ENCODE peak calls at places on chromosomes 13 and 19, in six cellular contexts. One of them, this sample, is unnamed.

GRCh38 chr19:771332-771785 is 20.4 kb downstream of the MISP start:
- DNase-seq in IMR-90: peak; percentile 43
- DNase-seq in H1: no peak
- DNase-seq in trophoblast cell: peak; percentile 65
- DNase-seq in mesenchymal stem cell: peak; percentile 70
- DNase-seq in neuronal stem cell: no peak
- DNase-seq in this sample: peak; percentile 64

GRCh38 chr19:19758164-19758563 is 25.3 kb upstream of the ZNF14 start:
- DNase-seq in IMR-90: no peak
- DNase-seq in H1: no peak
- DNase-seq in trophoblast cell: no peak
- DNase-seq in mesenchymal stem cell: no peak
- DNase-seq in neuronal stem cell: no peak
- DNase-seq in this sample: peak; percentile 35

GRCh38 chr19:53768401-53768800 is 55.7 kb downstream of the NLRP12 start:
- DNase-seq in IMR-90: no peak
- DNase-seq in H1: no peak
- DNase-seq in trophoblast cell: no peak
- DNase-seq in mesenchymal stem cell: no peak
- DNase-seq in neuronal stem cell: no peak
- DNase-seq in this sample: no peak

GRCh38 chr19:40519352-40520322 is 52.8 kb downstream of the SPTBN4 start:
- DNase-seq in IMR-90: peak; percentile 40
- DNase-seq in H1: peak; percentile 77
- DNase-seq in trophoblast cell: peak; percentile 50
- DNase-seq in mesenchymal stem cell: peak; percentile 25
- DNase-seq in neuronal stem cell: no peak
- DNase-seq in this sample: peak; percentile 73

GRCh38 chr19:55275851-55276719 is 3.8 kb downstream of the HSPBP1 start:
- DNase-seq in IMR-90: no peak
- DNase-seq in H1: no peak
- DNase-seq in trophoblast cell: no peak
- DNase-seq in mesenchymal stem cell: no peak
- DNase-seq in neuronal stem cell: no peak
- DNase-seq in this sample: no peak

GRCh38 chr13:65594255-65594654 is 1635.9 kb downstream of the PCDH9 start:
- DNase-seq in IMR-90: peak; percentile 82
- DNase-seq in H1: no peak
- DNase-seq in trophoblast cell: no peak
- DNase-seq in mesenchymal stem cell: peak; percentile 34
- DNase-seq in neuronal stem cell: no peak
- DNase-seq in this sample: no peak

GRCh38 chr19:46610851-46611770 is 10.0 kb downstream of the CALM3 start:
- DNase-seq in IMR-90: peak; percentile 36
- DNase-seq in H1: no peak
- DNase-seq in trophoblast cell: no peak
- DNase-seq in mesenchymal stem cell: no peak
- DNase-seq in neuronal stem cell: no peak
- DNase-seq in this sample: no peak

GRCh38 chr19:7492142-7493055 is 3.6 kb upstream of the PEX11G start:
- DNase-seq in IMR-90: no peak
- DNase-seq in H1: no peak
- DNase-seq in trophoblast cell: peak; percentile 79
- DNase-seq in mesenchymal stem cell: peak; percentile 89
- DNase-seq in neuronal stem cell: no peak
- DNase-seq in this sample: no peak

GRCh38 chr19:24140099-24140498 is 53.1 kb downstream of the ZNF254 start:
- DNase-seq in IMR-90: peak; percentile 96
- DNase-seq in H1: no peak
- DNase-seq in trophoblast cell: peak; percentile 80
- DNase-seq in mesenchymal stem cell: peak; percentile 28
- DNase-seq in neuronal stem cell: no peak
- DNase-seq in this sample: no peak

GRCh38 chr13:109655206-109655600 is 131.2 kb downstream of the IRS2 start:
- DNase-seq in IMR-90: no peak
- DNase-seq in H1: no peak
- DNase-seq in trophoblast cell: peak; percentile 16
- DNase-seq in mesenchymal stem cell: peak; percentile 23
- DNase-seq in neuronal stem cell: no peak
- DNase-seq in this sample: no peak

GRCh38 chr13:44140146-44140545 is 233.5 kb upstream of the SERP2 start:
- DNase-seq in IMR-90: no peak
- DNase-seq in H1: peak; percentile 48
- DNase-seq in trophoblast cell: no peak
- DNase-seq in mesenchymal stem cell: no peak
- DNase-seq in neuronal stem cell: no peak
- DNase-seq in this sample: peak; percentile 46

GRCh38 chr13:51587372-51587771 is 3.1 kb downstream of the WDFY2 start:
- DNase-seq in IMR-90: no peak
- DNase-seq in H1: no peak
- DNase-seq in trophoblast cell: no peak
- DNase-seq in mesenchymal stem cell: no peak
- DNase-seq in neuronal stem cell: no peak
- DNase-seq in this sample: no peak

GRCh38 chr13:41428155-41428554 is 29.2 kb upstream of the RGCC start:
- DNase-seq in IMR-90: no peak
- DNase-seq in H1: peak; percentile 81
- DNase-seq in trophoblast cell: no peak
- DNase-seq in mesenchymal stem cell: no peak
- DNase-seq in neuronal stem cell: peak; percentile 6
- DNase-seq in this sample: peak; percentile 40

GRCh38 chr19:1911098-1911497 is 5.9 kb downstream of the ADAT3 start:
- DNase-seq in IMR-90: no peak
- DNase-seq in H1: no peak
- DNase-seq in trophoblast cell: no peak
- DNase-seq in mesenchymal stem cell: no peak
- DNase-seq in neuronal stem cell: no peak
- DNase-seq in this sample: no peak

GRCh38 chr13:79725841-79726240 is 244.9 kb downstream of the NDFIP2 start:
- DNase-seq in IMR-90: no peak
- DNase-seq in H1: no peak
- DNase-seq in trophoblast cell: no peak
- DNase-seq in mesenchymal stem cell: no peak
- DNase-seq in neuronal stem cell: no peak
- DNase-seq in this sample: no peak

GRCh38 chr19:47848425-47848824 is 10.6 kb upstream of the TPRX2 start:
- DNase-seq in IMR-90: no peak
- DNase-seq in H1: no peak
- DNase-seq in trophoblast cell: no peak
- DNase-seq in mesenchymal stem cell: no peak
- DNase-seq in neuronal stem cell: no peak
- DNase-seq in this sample: no peak

GRCh38 chr13:94143624-94144350 is 335.7 kb downstream of the DCT start:
- DNase-seq in IMR-90: no peak
- DNase-seq in H1: no peak
- DNase-seq in trophoblast cell: no peak
- DNase-seq in mesenchymal stem cell: no peak
- DNase-seq in neuronal stem cell: no peak
- DNase-seq in this sample: peak; percentile 46

GRCh38 chr13:27839809-27840467 is 47.7 kb downstream of the GSX1 start:
- DNase-seq in IMR-90: no peak
- DNase-seq in H1: no peak
- DNase-seq in trophoblast cell: peak; percentile 69
- DNase-seq in mesenchymal stem cell: no peak
- DNase-seq in neuronal stem cell: no peak
- DNase-seq in this sample: no peak

GRCh38 chr13:101565327-101565726 is 112.9 kb downstream of the ITGBL1 start:
- DNase-seq in IMR-90: no peak
- DNase-seq in H1: no peak
- DNase-seq in trophoblast cell: no peak
- DNase-seq in mesenchymal stem cell: no peak
- DNase-seq in neuronal stem cell: no peak
- DNase-seq in this sample: no peak
- H4K91ac ChIP-seq in IMR-90: no peak overlapping the region
- H4K91ac ChIP-seq in H1: no peak overlapping the region
- H4K91ac ChIP-seq in trophoblast cell: no peak overlapping the region
- H4K91ac ChIP-seq in mesenchymal stem cell: no peak overlapping the region
- H4K91ac ChIP-seq in neuronal stem cell: no peak overlapping the region
- H4K91ac ChIP-seq in this sample: no peak overlapping the region

GRCh38 chr13:21341637-21342422 is 117.3 kb downstream of the ZDHHC20 start:
- DNase-seq in IMR-90: no peak
- DNase-seq in H1: no peak
- DNase-seq in trophoblast cell: no peak
- DNase-seq in mesenchymal stem cell: no peak
- DNase-seq in neuronal stem cell: no peak
- DNase-seq in this sample: no peak

GRCh38 chr13:21343659-21344058 is 115.4 kb downstream of the ZDHHC20 start:
- DNase-seq in IMR-90: no peak
- DNase-seq in H1: no peak
- DNase-seq in trophoblast cell: no peak
- DNase-seq in mesenchymal stem cell: no peak
- DNase-seq in neuronal stem cell: no peak
- DNase-seq in this sample: no peak

GRCh38 chr13:21338651-21339278 is 120.3 kb downstream of the ZDHHC20 start:
- DNase-seq in IMR-90: no peak
- DNase-seq in H1: no peak
- DNase-seq in trophoblast cell: peak; percentile 87
- DNase-seq in mesenchymal stem cell: no peak
- DNase-seq in neuronal stem cell: no peak
- DNase-seq in this sample: no peak

GRCh38 chr13:21344662-21345176 is 114.4 kb downstream of the ZDHHC20 start:
- DNase-seq in IMR-90: no peak
- DNase-seq in H1: no peak
- DNase-seq in trophoblast cell: no peak
- DNase-seq in mesenchymal stem cell: no peak
- DNase-seq in neuronal stem cell: no peak
- DNase-seq in this sample: no peak

DNA sequence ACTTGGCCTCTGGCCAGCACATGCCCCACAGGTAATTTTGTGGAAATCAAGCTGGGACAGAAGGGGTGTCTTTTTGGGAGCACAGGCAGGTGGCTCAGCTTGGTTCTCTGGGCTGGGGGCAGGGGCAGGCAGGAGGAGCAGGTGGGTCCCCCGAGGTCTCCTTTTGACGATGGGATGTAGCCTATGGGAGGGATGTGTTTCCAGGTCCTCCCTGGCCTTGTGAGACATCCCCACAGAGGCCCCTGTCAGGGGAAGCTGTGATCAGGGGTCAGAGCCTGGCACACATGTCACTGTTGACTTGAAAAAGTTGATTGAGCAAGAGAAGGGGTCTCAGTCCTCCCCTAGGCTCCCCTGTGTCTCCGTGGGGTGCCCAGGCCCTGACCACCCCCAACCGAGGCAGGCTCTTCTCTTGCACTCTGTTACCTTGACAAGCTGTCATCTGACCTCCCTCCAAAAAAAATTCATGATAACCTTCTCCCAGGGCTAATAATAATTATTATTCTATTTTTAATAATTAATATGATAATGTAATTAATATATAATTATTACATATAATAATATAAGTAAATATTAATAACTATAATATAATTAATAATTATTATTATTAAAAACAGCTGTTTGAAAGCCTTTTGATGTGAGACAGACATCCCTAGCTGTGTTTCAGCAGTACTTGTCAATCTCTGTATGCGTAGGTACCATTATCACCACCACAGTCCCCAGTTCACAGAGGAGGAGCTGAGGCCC is 116.2 kb downstream of the ZDHHC20 start:
- DNase-seq in IMR-90: no peak
- DNase-seq in H1: no peak
- DNase-seq in trophoblast cell: no peak
- DNase-seq in mesenchymal stem cell: no peak
- DNase-seq in neuronal stem cell: no peak
- DNase-seq in this sample: no peak
- H4K91ac ChIP-seq in IMR-90: no peak overlapping the region
- H4K91ac ChIP-seq in H1: no peak overlapping the region
- H4K91ac ChIP-seq in trophoblast cell: no peak overlapping the region
- H4K91ac ChIP-seq in mesenchymal stem cell: no peak overlapping the region
- H4K91ac ChIP-seq in neuronal stem cell: no peak overlapping the region
- H4K91ac ChIP-seq in this sample: no peak overlapping the region

DNA sequence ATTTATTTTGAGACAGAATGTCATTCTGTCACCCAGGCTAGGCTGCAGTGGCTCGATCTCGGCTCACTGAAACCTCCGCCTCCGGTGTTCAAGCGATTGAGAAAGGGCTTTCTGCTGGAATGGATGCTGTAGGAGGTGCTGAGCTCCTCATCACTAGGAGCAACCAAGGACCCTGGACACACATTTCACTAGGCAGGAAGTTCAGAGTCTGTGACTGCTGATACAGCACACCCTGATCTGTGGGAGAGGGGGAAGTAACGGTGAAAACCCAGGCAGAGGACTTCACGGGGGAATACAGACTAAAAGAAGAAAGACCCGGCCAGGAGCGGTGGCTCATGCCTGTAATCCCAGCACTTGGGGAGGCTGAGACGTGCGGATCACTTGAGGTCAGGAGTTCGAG is 11.9 kb upstream of the NOTCH3 start:
- DNase-seq in IMR-90: no peak
- DNase-seq in H1: no peak
- DNase-seq in trophoblast cell: no peak
- DNase-seq in mesenchymal stem cell: no peak
- DNase-seq in neuronal stem cell: no peak
- DNase-seq in this sample: no peak
- H4K91ac ChIP-seq in IMR-90: no peak overlapping the region
- H4K91ac ChIP-seq in H1: no peak overlapping the region
- H4K91ac ChIP-seq in trophoblast cell: no peak overlapping the region
- H4K91ac ChIP-seq in mesenchymal stem cell: no peak overlapping the region
- H4K91ac ChIP-seq in neuronal stem cell: no peak overlapping the region
- H4K91ac ChIP-seq in this sample: no peak overlapping the region

GRCh38 chr19:58575183-58576041 is 2.3 kb upstream of the MZF1 start:
- DNase-seq in IMR-90: peak; percentile 85
- DNase-seq in H1: peak; percentile 87
- DNase-seq in trophoblast cell: peak; percentile 91
- DNase-seq in mesenchymal stem cell: peak; percentile 97
- DNase-seq in neuronal stem cell: peak; percentile 91
- DNase-seq in this sample: peak; percentile 91

GRCh38 chr19:58572818-58573657 is at the start of gene MZF1:
- DNase-seq in IMR-90: peak; percentile 100
- DNase-seq in H1: peak; percentile 100
- DNase-seq in trophoblast cell: peak; percentile 100
- DNase-seq in mesenchymal stem cell: peak; percentile 100
- DNase-seq in neuronal stem cell: peak; percentile 100
- DNase-seq in this sample: peak; percentile 100

GRCh38 chr19:58571575-58571947 is 1.6 kb downstream of the MZF1 start:
- DNase-seq in IMR-90: no peak
- DNase-seq in H1: no peak
- DNase-seq in trophoblast cell: no peak
- DNase-seq in mesenchymal stem cell: no peak
- DNase-seq in neuronal stem cell: no peak
- DNase-seq in this sample: no peak

GRCh38 chr19:58572026-58572817 is 913 bp downstream of the MZF1 start:
- DNase-seq in IMR-90: no peak
- DNase-seq in H1: no peak
- DNase-seq in trophoblast cell: no peak
- DNase-seq in mesenchymal stem cell: no peak
- DNase-seq in neuronal stem cell: no peak
- DNase-seq in this sample: no peak

DNA sequence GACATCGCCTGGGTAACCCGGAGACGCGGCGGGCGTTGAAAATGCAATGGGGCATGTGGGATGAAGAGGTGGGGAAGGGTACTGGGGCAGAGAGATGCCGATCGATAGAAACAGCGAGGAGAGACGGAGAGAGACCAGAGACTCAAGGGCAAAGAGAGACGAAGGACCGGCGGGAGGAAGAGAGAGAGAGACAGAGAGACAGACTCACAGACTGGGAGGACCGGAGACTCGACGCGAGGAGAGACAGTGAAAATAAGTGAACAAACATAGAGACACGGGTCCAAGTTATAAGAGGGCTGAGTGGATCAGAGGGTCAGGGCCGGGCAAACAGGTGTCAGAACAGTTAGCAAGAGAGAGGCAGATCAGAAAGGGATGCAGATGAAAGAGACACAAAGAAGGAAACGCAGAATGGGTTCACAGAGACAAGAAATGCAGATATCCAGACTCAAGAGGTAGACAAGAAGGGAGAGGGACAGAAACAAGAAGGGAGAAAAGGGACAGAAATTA is 576 bp upstream of the MZF1 start:
- DNase-seq in IMR-90: no peak
- DNase-seq in H1: no peak
- DNase-seq in trophoblast cell: no peak
- DNase-seq in mesenchymal stem cell: no peak
- DNase-seq in neuronal stem cell: no peak
- DNase-seq in this sample: no peak
- H4K91ac ChIP-seq in IMR-90: no peak overlapping the region
- H4K91ac ChIP-seq in H1: no peak overlapping the region
- H4K91ac ChIP-seq in trophoblast cell: no peak overlapping the region
- H4K91ac ChIP-seq in mesenchymal stem cell: no peak overlapping the region
- H4K91ac ChIP-seq in neuronal stem cell: no peak overlapping the region
- H4K91ac ChIP-seq in this sample: no peak overlapping the region

This sample was measured in H9.